ENCODE peak calls at places on chromosomes 12 and 14, in seven cellular contexts. F is mesothelial cell of epicardium; P is GM20000; T is activated CD8-positive, alpha-beta memory T cell treated with anti-CD3 and anti-CD28 coated beads for 1 hour; O is non-pigmented ciliary epithelial cell; Z is psoas muscle; H is activated CD4-positive, alpha-beta T cell treated with anti-CD3 and anti-CD28 coated beads, Interleukin-2, amount 10 ng/mL, durations not matched to agents 24 days and 14 days. Y is an unnamed sample.

GRCh38 chr12:9244894-9245293 is 36.7 kb upstream of the PZP start:
- DNase-seq in F (no peak), P (peak; percentile 43), T (no peak), O (no peak), Z (no peak), H (peak; percentile 66), Y (no peak)

GRCh38 chr12:131348226-131349010 is 362.5 kb upstream of the SFSWAP start:
- DNase-seq in F (no peak), P (no peak), T (no peak), O (no peak), Z (no peak), H (no peak), Y (no peak)

GRCh38 chr12:117507547-117507946 is 146.1 kb upstream of the NOS1 start:
- DNase-seq in F (no peak), P (no peak), T (no peak), O (no peak), Z (no peak), H (no peak), Y (no peak)

GRCh38 chr12:122174155-122174845 is at the start of gene IL31:
- DNase-seq in F (no peak), P (no peak), T (no peak), O (no peak), Z (no peak), H (no peak), Y (no peak)

GRCh38 chr12:20426191-20426590 is 57.9 kb downstream of the PDE3A start:
- DNase-seq in F (no peak), P (no peak), T (no peak), O (no peak), Z (peak; percentile 70), H (no peak), Y (no peak)

GRCh38 chr12:26136688-26137087 is 11.9 kb upstream of the BHLHE41 start:
- DNase-seq in F (no peak), P (no peak), T (no peak), O (no peak), Z (no peak), H (no peak), Y (no peak)

GRCh38 chr12:107092669-107093546 is 441 bp downstream of the CRY1 start:
- DNase-seq in F (peak; percentile 32), P (peak; percentile 27), T (peak; percentile 66), O (no peak), Z (peak; percentile 74), H (peak; percentile 87), Y (peak; percentile 76)

GRCh38 chr12:6452245-6452731 is 446 bp downstream of the TAPBPL start:
- DNase-seq in F (no peak), P (no peak), T (no peak), O (no peak), Z (no peak), H (peak; percentile 77), Y (no peak)

GRCh38 chr12:10558291-10558690 is 52.6 kb downstream of the EIF2S3B start:
- DNase-seq in F (no peak), P (no peak), T (no peak), O (no peak), Z (no peak), H (no peak), Y (no peak)

GRCh38 chr14:54815016-54815415 is 87.6 kb downstream of the GCH1 start:
- DNase-seq in F (no peak), P (no peak), T (no peak), O (no peak), Z (no peak), H (no peak), Y (no peak)

GRCh38 chr12:104507672-104508071 is 50.9 kb downstream of the CHST11 start:
- DNase-seq in F (no peak), P (no peak), T (no peak), O (no peak), Z (no peak), H (no peak), Y (no peak)

GRCh38 chr14:99267871-99268775 is 3.9 kb downstream of the BCL11B start:
- DNase-seq in F (no peak), P (no peak), T (no peak), O (no peak), Z (no peak), H (peak; percentile 72), Y (no peak)

GRCh38 chr12:132729541-132730320 is 19.1 kb downstream of the PGAM5 start:
- DNase-seq in F (no peak), P (no peak), T (no peak), O (no peak), Z (no peak), H (no peak), Y (no peak)

GRCh38 chr14:23544511-23545447 is 6.8 kb downstream of the ZFHX2 start:
- DNase-seq in F (no peak), P (no peak), T (no peak), O (no peak), Z (peak; percentile 83), H (no peak), Y (no peak)

GRCh38 chr12:45670339-45671065 is 59.0 kb upstream of the ARID2 start:
- DNase-seq in F (no peak), P (peak; percentile 18), T (no peak), O (no peak), Z (no peak), H (peak; percentile 78), Y (no peak)

GRCh38 chr14:104694991-104695659 is 5.7 kb downstream of the INF2 start:
- DNase-seq in F (no peak), P (no peak), T (no peak), O (no peak), Z (no peak), H (peak; percentile 85), Y (no peak)

Y was measured in sciatic nerve.